ENCODE peak calls at places on chromosomes 13 and 19, in nine cellular contexts. One of them, this sample, is unnamed. For H3K4me1, the result is how much of the 10 kb centered on the place peaks cover.

GRCh38 chr13:48586591-48587103 is 53.8 kb upstream of the RCBTB2 start:
- DNase-seq in esophagus muscularis mucosa: peak
- DNase-seq in prostate gland: peak
- DNase-seq in PC-9: no peak
- DNase-seq in ovary: peak
- DNase-seq in sigmoid colon: peak
- DNase-seq in neural progenitor cell: no peak
- DNase-seq in mammary epithelial cell: no peak
- DNase-seq in kidney: no peak
- DNase-seq in this sample: peak

GRCh38 chr13:26198116-26198515 is 24.0 kb downstream of the RNF6 start:
- DNase-seq in prostate gland: no peak
- DNase-seq in neural progenitor cell: no peak
- DNase-seq in sigmoid colon: no peak
- DNase-seq in PC-9: no peak
- DNase-seq in kidney: no peak
- DNase-seq in esophagus muscularis mucosa: no peak
- DNase-seq in mammary epithelial cell: no peak
- DNase-seq in ovary: no peak
- DNase-seq in this sample: no peak

GRCh38 chr19:19820774-19821315 is 705 bp downstream of the ZNF506 start:
- DNase-seq in prostate gland: no peak
- DNase-seq in kidney: no peak
- DNase-seq in neural progenitor cell: no peak
- DNase-seq in esophagus muscularis mucosa: no peak
- DNase-seq in mammary epithelial cell: peak
- DNase-seq in ovary: no peak
- DNase-seq in PC-9: no peak
- DNase-seq in sigmoid colon: no peak
- DNase-seq in this sample: no peak

GRCh38 chr19:19115954-19116353 is 22.3 kb downstream of the TMEM161A start:
- DNase-seq in sigmoid colon: no peak
- DNase-seq in esophagus muscularis mucosa: no peak
- DNase-seq in mammary epithelial cell: no peak
- DNase-seq in ovary: no peak
- DNase-seq in neural progenitor cell: peak
- DNase-seq in kidney: no peak
- DNase-seq in PC-9: peak
- DNase-seq in prostate gland: no peak
- DNase-seq in this sample: no peak

GRCh38 chr13:80469105-80469840 is 128.3 kb upstream of the SPRY2 start:
- DNase-seq in prostate gland: no peak
- DNase-seq in sigmoid colon: no peak
- DNase-seq in ovary: no peak
- DNase-seq in esophagus muscularis mucosa: no peak
- DNase-seq in kidney: no peak
- DNase-seq in PC-9: no peak
- DNase-seq in mammary epithelial cell: no peak
- DNase-seq in neural progenitor cell: no peak
- DNase-seq in this sample: no peak

GRCh38 chr13:112510002-112510780 is 77.8 kb downstream of the TUBGCP3 start:
- DNase-seq in esophagus muscularis mucosa: no peak
- DNase-seq in PC-9: peak
- DNase-seq in mammary epithelial cell: peak
- DNase-seq in prostate gland: peak
- DNase-seq in neural progenitor cell: peak
- DNase-seq in sigmoid colon: no peak
- DNase-seq in ovary: no peak
- DNase-seq in kidney: no peak
- DNase-seq in this sample: no peak

GRCh38 chr19:4891066-4891465 is 11.6 kb downstream of the ARRDC5 start:
- DNase-seq in PC-9: no peak
- DNase-seq in prostate gland: no peak
- DNase-seq in esophagus muscularis mucosa: no peak
- DNase-seq in neural progenitor cell: no peak
- DNase-seq in ovary: no peak
- DNase-seq in kidney: no peak
- DNase-seq in sigmoid colon: no peak
- DNase-seq in mammary epithelial cell: no peak
- DNase-seq in this sample: peak

GRCh38 chr19:12952488-12953455 is 4.3 kb downstream of the GADD45GIP1 start:
- DNase-seq in prostate gland: no peak
- DNase-seq in sigmoid colon: no peak
- DNase-seq in esophagus muscularis mucosa: no peak
- DNase-seq in kidney: no peak
- DNase-seq in neural progenitor cell: no peak
- DNase-seq in ovary: no peak
- DNase-seq in mammary epithelial cell: no peak
- DNase-seq in PC-9: no peak
- DNase-seq in this sample: no peak

GRCh38 chr19:22945560-22945959 is 57.4 kb downstream of the ZNF728 start:
- DNase-seq in neural progenitor cell: peak
- DNase-seq in sigmoid colon: no peak
- DNase-seq in mammary epithelial cell: no peak
- DNase-seq in esophagus muscularis mucosa: no peak
- DNase-seq in kidney: no peak
- DNase-seq in PC-9: no peak
- DNase-seq in ovary: no peak
- DNase-seq in prostate gland: no peak
- DNase-seq in this sample: no peak

GRCh38 chr13:41139296-41139966 is 6.8 kb upstream of the KBTBD6 start:
- DNase-seq in prostate gland: no peak
- DNase-seq in kidney: no peak
- DNase-seq in sigmoid colon: no peak
- DNase-seq in PC-9: no peak
- DNase-seq in ovary: no peak
- DNase-seq in esophagus muscularis mucosa: no peak
- DNase-seq in neural progenitor cell: no peak
- DNase-seq in mammary epithelial cell: peak
- DNase-seq in this sample: no peak

GRCh38 chr13:85665286-85665685 is 133.9 kb downstream of the SLITRK6 start:
- DNase-seq in ovary: no peak
- DNase-seq in esophagus muscularis mucosa: no peak
- DNase-seq in neural progenitor cell: no peak
- DNase-seq in mammary epithelial cell: peak
- DNase-seq in kidney: no peak
- DNase-seq in prostate gland: no peak
- DNase-seq in PC-9: peak
- DNase-seq in sigmoid colon: no peak
- DNase-seq in this sample: no peak

GRCh38 chr19:3475449-3475848 is 4.9 kb downstream of the SMIM24 start:
- DNase-seq in sigmoid colon: no peak
- DNase-seq in prostate gland: no peak
- DNase-seq in PC-9: no peak
- DNase-seq in kidney: no peak
- DNase-seq in ovary: no peak
- DNase-seq in neural progenitor cell: no peak
- DNase-seq in mammary epithelial cell: no peak
- DNase-seq in esophagus muscularis mucosa: no peak
- DNase-seq in this sample: no peak

GRCh38 chr13:87878706-87879105 is 207.5 kb downstream of the SLITRK5 start:
- DNase-seq in neural progenitor cell: no peak
- DNase-seq in sigmoid colon: no peak
- DNase-seq in prostate gland: no peak
- DNase-seq in kidney: no peak
- DNase-seq in mammary epithelial cell: no peak
- DNase-seq in esophagus muscularis mucosa: no peak
- DNase-seq in PC-9: no peak
- DNase-seq in ovary: no peak
- DNase-seq in this sample: no peak

GRCh38 chr13:38429916-38430315 is 80.3 kb downstream of the UFM1 start:
- DNase-seq in PC-9: no peak
- DNase-seq in neural progenitor cell: no peak
- DNase-seq in mammary epithelial cell: no peak
- DNase-seq in sigmoid colon: no peak
- DNase-seq in kidney: no peak
- DNase-seq in esophagus muscularis mucosa: no peak
- DNase-seq in ovary: no peak
- DNase-seq in prostate gland: no peak
- DNase-seq in this sample: no peak

GRCh38 chr13:32443111-32443510 is 15.2 kb upstream of the N4BP2L1 start:
- DNase-seq in sigmoid colon: no peak
- DNase-seq in prostate gland: peak
- DNase-seq in kidney: no peak
- DNase-seq in mammary epithelial cell: no peak
- DNase-seq in ovary: no peak
- DNase-seq in esophagus muscularis mucosa: no peak
- DNase-seq in neural progenitor cell: no peak
- DNase-seq in PC-9: no peak
- DNase-seq in this sample: no peak

GRCh38 chr13:90171649-90172048 is 1175.8 kb upstream of the MIR17HG start:
- DNase-seq in prostate gland: no peak
- DNase-seq in kidney: no peak
- DNase-seq in sigmoid colon: no peak
- DNase-seq in mammary epithelial cell: peak
- DNase-seq in PC-9: no peak
- DNase-seq in esophagus muscularis mucosa: no peak
- DNase-seq in neural progenitor cell: no peak
- DNase-seq in ovary: no peak
- DNase-seq in this sample: no peak

DNA sequence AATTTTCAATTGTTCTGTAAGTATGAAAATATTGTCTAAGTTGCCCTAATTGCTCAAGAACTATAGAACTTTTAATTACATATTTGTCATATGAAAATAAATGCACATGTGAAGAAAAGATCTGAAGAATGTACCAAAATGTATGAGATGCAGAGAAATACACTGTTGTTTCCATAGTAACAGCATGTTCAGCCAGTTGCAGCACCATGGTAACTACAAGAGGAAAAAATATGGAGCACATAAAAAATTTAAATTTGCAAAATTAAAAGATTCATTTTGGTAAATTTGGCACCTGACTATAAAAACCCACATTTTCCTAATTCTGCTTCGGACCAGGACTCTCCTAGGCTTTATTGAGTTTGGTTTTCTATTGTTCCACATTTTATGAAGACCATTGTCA is 1170.0 kb upstream of the MIR17HG start:
- DNase-seq in ovary: no peak
- DNase-seq in kidney: no peak
- DNase-seq in esophagus muscularis mucosa: no peak
- DNase-seq in mammary epithelial cell: no peak
- DNase-seq in neural progenitor cell: no peak
- DNase-seq in prostate gland: no peak
- DNase-seq in sigmoid colon: no peak
- DNase-seq in PC-9: no peak
- DNase-seq in this sample: no peak
- H3K4me3 ChIP-seq in ovary: no peak
- H3K4me3 ChIP-seq in kidney: no peak
- H3K4me3 ChIP-seq in esophagus muscularis mucosa: no peak
- H3K4me3 ChIP-seq in mammary epithelial cell: no peak
- H3K4me3 ChIP-seq in neural progenitor cell: no peak
- H3K4me3 ChIP-seq in prostate gland: no peak
- H3K4me3 ChIP-seq in sigmoid colon: no peak
- H3K4me3 ChIP-seq in PC-9: no peak
- H3K4me3 ChIP-seq in this sample: no peak

GRCh38 chr19:7681336-7682174 is 922 bp downstream of the TRAPPC5 start:
- DNase-seq in kidney: peak
- DNase-seq in PC-9: peak
- DNase-seq in sigmoid colon: peak
- DNase-seq in mammary epithelial cell: peak
- DNase-seq in esophagus muscularis mucosa: peak
- DNase-seq in neural progenitor cell: peak
- DNase-seq in ovary: peak
- DNase-seq in prostate gland: peak
- DNase-seq in this sample: peak
- H3K4me1 ChIP-seq in kidney: under half
- H3K4me1 ChIP-seq in PC-9: under half
- H3K4me1 ChIP-seq in sigmoid colon: under half
- H3K4me1 ChIP-seq in mammary epithelial cell: under half
- H3K4me1 ChIP-seq in esophagus muscularis mucosa: under half
- H3K4me1 ChIP-seq in neural progenitor cell: under half
- H3K4me1 ChIP-seq in ovary: under half
- H3K4me1 ChIP-seq in prostate gland: under half
- H3K4me1 ChIP-seq in this sample: under half

GRCh38 chr19:47280183-47280797 is 5.6 kb downstream of the INAFM1 start:
- DNase-seq in mammary epithelial cell: no peak
- DNase-seq in kidney: no peak
- DNase-seq in sigmoid colon: no peak
- DNase-seq in PC-9: peak
- DNase-seq in neural progenitor cell: peak
- DNase-seq in esophagus muscularis mucosa: no peak
- DNase-seq in ovary: peak
- DNase-seq in prostate gland: no peak
- DNase-seq in this sample: no peak
- TF ChIP-seq CTCF in mammary epithelial cell: peak
- TF ChIP-seq CTCF in kidney: peak
- TF ChIP-seq CTCF in sigmoid colon: peak
- TF ChIP-seq CTCF in PC-9: peak
- TF ChIP-seq CTCF in neural progenitor cell: peak
- TF ChIP-seq CTCF in esophagus muscularis mucosa: no peak
- TF ChIP-seq CTCF in ovary: no peak
- TF ChIP-seq CTCF in prostate gland: no peak
- TF ChIP-seq CTCF in this sample: peak

GRCh38 chr19:38251564-38252051 is 4.6 kb downstream of the PPP1R14A start:
- DNase-seq in neural progenitor cell: no peak
- DNase-seq in PC-9: no peak
- DNase-seq in mammary epithelial cell: peak
- DNase-seq in prostate gland: peak
- DNase-seq in ovary: peak
- DNase-seq in esophagus muscularis mucosa: no peak
- DNase-seq in kidney: peak
- DNase-seq in sigmoid colon: peak
- DNase-seq in this sample: peak
- H3K4me3 ChIP-seq in neural progenitor cell: peak
- H3K4me3 ChIP-seq in PC-9: no peak
- H3K4me3 ChIP-seq in mammary epithelial cell: peak
- H3K4me3 ChIP-seq in prostate gland: peak
- H3K4me3 ChIP-seq in ovary: peak
- H3K4me3 ChIP-seq in esophagus muscularis mucosa: peak
- H3K4me3 ChIP-seq in kidney: peak
- H3K4me3 ChIP-seq in sigmoid colon: peak
- H3K4me3 ChIP-seq in this sample: peak

DNA sequence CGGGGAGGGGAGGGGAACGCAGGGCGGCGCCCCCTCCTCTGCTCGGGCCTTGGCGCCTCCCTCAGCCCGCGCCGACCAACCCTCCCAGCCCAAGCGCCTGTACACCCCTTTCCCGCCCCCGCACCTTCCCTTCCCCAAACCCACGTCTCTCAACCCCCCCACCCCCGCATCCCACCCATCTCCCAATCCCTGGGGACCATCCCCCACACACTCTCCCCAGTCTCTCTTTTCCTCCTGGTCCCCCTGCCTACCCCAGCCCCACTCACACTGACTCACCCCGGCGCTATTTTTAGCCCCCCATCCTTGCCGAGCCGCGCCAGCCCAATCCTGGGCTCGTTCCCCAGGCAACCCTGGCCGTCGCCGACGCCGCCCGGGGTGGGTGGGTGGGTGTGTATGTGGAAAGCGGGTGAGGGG is 11.7 kb downstream of the CIC start:
- DNase-seq in ovary: peak
- DNase-seq in sigmoid colon: no peak
- DNase-seq in PC-9: no peak
- DNase-seq in kidney: peak
- DNase-seq in prostate gland: no peak
- DNase-seq in neural progenitor cell: peak
- DNase-seq in esophagus muscularis mucosa: no peak
- DNase-seq in mammary epithelial cell: no peak
- DNase-seq in this sample: no peak
- H3K4me1 ChIP-seq in ovary: under half
- H3K4me1 ChIP-seq in sigmoid colon: under half
- H3K4me1 ChIP-seq in PC-9: under half
- H3K4me1 ChIP-seq in kidney: under half
- H3K4me1 ChIP-seq in prostate gland: under half
- H3K4me1 ChIP-seq in neural progenitor cell: under half
- H3K4me1 ChIP-seq in esophagus muscularis mucosa: half or more
- H3K4me1 ChIP-seq in mammary epithelial cell: half or more
- H3K4me1 ChIP-seq in this sample: half or more

This sample was measured in left ventricle myocardium inferior.